ENCODE peak calls at places on chromosomes 3 and 15, in eight cellular contexts. One of them, this sample, is unnamed.

GRCh38 chr15:80758130-80758529 is 21.0 kb upstream of the CEMIP start:
- DNase-seq in adrenal gland: no peak
- DNase-seq in GM12865: no peak
- DNase-seq in stimulated activated CD8-positive, alpha-beta memory T cell treated with anti-CD3 and anti-CD28 coated beads, Interleukin-2, amount 100 ng/mL, for 48 hours: no peak
- DNase-seq in AG04450: no peak
- DNase-seq in tibial artery: no peak
- DNase-seq in activated CD4-positive, alpha-beta T cell treated with anti-CD3 and anti-CD28 coated beads for 36 hours: no peak
- DNase-seq in NCI-H1436: no peak
- DNase-seq in this sample: no peak

GRCh38 chr3:4460334-4460733 is 6.7 kb downstream of the SUMF1 start:
- DNase-seq in NCI-H1436: no peak
- DNase-seq in tibial artery: no peak
- DNase-seq in GM12865: no peak
- DNase-seq in AG04450: no peak
- DNase-seq in activated CD4-positive, alpha-beta T cell treated with anti-CD3 and anti-CD28 coated beads for 36 hours: no peak
- DNase-seq in adrenal gland: no peak
- DNase-seq in stimulated activated CD8-positive, alpha-beta memory T cell treated with anti-CD3 and anti-CD28 coated beads, Interleukin-2, amount 100 ng/mL, for 48 hours: no peak
- DNase-seq in this sample: no peak

GRCh38 chr3:170089862-170090600 is 52.2 kb downstream of the GPR160 start:
- DNase-seq in NCI-H1436: no peak
- DNase-seq in tibial artery: no peak
- DNase-seq in stimulated activated CD8-positive, alpha-beta memory T cell treated with anti-CD3 and anti-CD28 coated beads, Interleukin-2, amount 100 ng/mL, for 48 hours: no peak
- DNase-seq in GM12865: no peak
- DNase-seq in adrenal gland: no peak
- DNase-seq in activated CD4-positive, alpha-beta T cell treated with anti-CD3 and anti-CD28 coated beads for 36 hours: no peak
- DNase-seq in AG04450: no peak
- DNase-seq in this sample: no peak

GRCh38 chr3:124347418-124347817 is 355.5 kb upstream of the ROPN1 start:
- DNase-seq in tibial artery: no peak
- DNase-seq in NCI-H1436: no peak
- DNase-seq in AG04450: no peak
- DNase-seq in stimulated activated CD8-positive, alpha-beta memory T cell treated with anti-CD3 and anti-CD28 coated beads, Interleukin-2, amount 100 ng/mL, for 48 hours: no peak
- DNase-seq in adrenal gland: no peak
- DNase-seq in activated CD4-positive, alpha-beta T cell treated with anti-CD3 and anti-CD28 coated beads for 36 hours: no peak
- DNase-seq in GM12865: no peak
- DNase-seq in this sample: no peak

GRCh38 chr3:101829066-101829830 is 20.1 kb upstream of the NFKBIZ start:
- DNase-seq in NCI-H1436: no peak
- DNase-seq in stimulated activated CD8-positive, alpha-beta memory T cell treated with anti-CD3 and anti-CD28 coated beads, Interleukin-2, amount 100 ng/mL, for 48 hours: peak
- DNase-seq in tibial artery: peak
- DNase-seq in adrenal gland: peak
- DNase-seq in GM12865: peak
- DNase-seq in AG04450: no peak
- DNase-seq in activated CD4-positive, alpha-beta T cell treated with anti-CD3 and anti-CD28 coated beads for 36 hours: peak
- DNase-seq in this sample: no peak

GRCh38 chr15:33132722-33133345 is 61.7 kb downstream of the FMN1 start:
- DNase-seq in AG04450: peak
- DNase-seq in GM12865: peak
- DNase-seq in adrenal gland: no peak
- DNase-seq in activated CD4-positive, alpha-beta T cell treated with anti-CD3 and anti-CD28 coated beads for 36 hours: peak
- DNase-seq in tibial artery: no peak
- DNase-seq in stimulated activated CD8-positive, alpha-beta memory T cell treated with anti-CD3 and anti-CD28 coated beads, Interleukin-2, amount 100 ng/mL, for 48 hours: no peak
- DNase-seq in NCI-H1436: peak
- DNase-seq in this sample: peak

GRCh38 chr3:128274837-128275236 is 121.6 kb downstream of the EEFSEC start:
- DNase-seq in stimulated activated CD8-positive, alpha-beta memory T cell treated with anti-CD3 and anti-CD28 coated beads, Interleukin-2, amount 100 ng/mL, for 48 hours: no peak
- DNase-seq in activated CD4-positive, alpha-beta T cell treated with anti-CD3 and anti-CD28 coated beads for 36 hours: no peak
- DNase-seq in adrenal gland: no peak
- DNase-seq in GM12865: no peak
- DNase-seq in AG04450: peak
- DNase-seq in tibial artery: no peak
- DNase-seq in NCI-H1436: no peak
- DNase-seq in this sample: peak

GRCh38 chr15:51212909-51213308 is 118.2 kb upstream of the TNFAIP8L3 start:
- DNase-seq in activated CD4-positive, alpha-beta T cell treated with anti-CD3 and anti-CD28 coated beads for 36 hours: no peak
- DNase-seq in adrenal gland: no peak
- DNase-seq in stimulated activated CD8-positive, alpha-beta memory T cell treated with anti-CD3 and anti-CD28 coated beads, Interleukin-2, amount 100 ng/mL, for 48 hours: no peak
- DNase-seq in AG04450: no peak
- DNase-seq in GM12865: no peak
- DNase-seq in tibial artery: no peak
- DNase-seq in NCI-H1436: no peak
- DNase-seq in this sample: no peak

This sample was measured in AG09309.